ENCODE peak calls at places on chromosomes 1 and 21, in nine cellular contexts. One of them, this sample, is unnamed.

GRCh38 chr1:206839857-206840256 is 25.6 kb upstream of the IL20 start:
- DNase-seq in body of pancreas: no peak
- DNase-seq in heart right ventricle: no peak
- DNase-seq in tibial nerve: no peak
- DNase-seq in stomach: no peak
- DNase-seq in HepG2: no peak
- DNase-seq in left ventricle myocardium inferior: no peak
- DNase-seq in AG04449: peak
- DNase-seq in AG04450: peak
- DNase-seq in this sample: peak

GRCh38 chr1:156692409-156692957 is 12.9 kb downstream of the CRABP2 start:
- DNase-seq in body of pancreas: no peak
- DNase-seq in tibial nerve: no peak
- DNase-seq in stomach: peak
- DNase-seq in AG04450: no peak
- DNase-seq in HepG2: no peak
- DNase-seq in AG04449: no peak
- DNase-seq in heart right ventricle: no peak
- DNase-seq in left ventricle myocardium inferior: no peak
- DNase-seq in this sample: no peak

GRCh38 chr21:37430184-37430821 is 63.7 kb downstream of the DYRK1A start:
- DNase-seq in HepG2: peak
- DNase-seq in AG04450: no peak
- DNase-seq in left ventricle myocardium inferior: no peak
- DNase-seq in tibial nerve: no peak
- DNase-seq in AG04449: no peak
- DNase-seq in stomach: no peak
- DNase-seq in heart right ventricle: no peak
- DNase-seq in body of pancreas: no peak
- DNase-seq in this sample: no peak

GRCh38 chr1:38576241-38576640 is 283.3 kb downstream of the RRAGC start:
- DNase-seq in HepG2: no peak
- DNase-seq in heart right ventricle: no peak
- DNase-seq in stomach: no peak
- DNase-seq in tibial nerve: no peak
- DNase-seq in left ventricle myocardium inferior: no peak
- DNase-seq in AG04449: no peak
- DNase-seq in body of pancreas: no peak
- DNase-seq in AG04450: no peak
- DNase-seq in this sample: no peak

GRCh38 chr1:198929961-198930599 is 291.2 kb downstream of the PTPRC start:
- DNase-seq in left ventricle myocardium inferior: no peak
- DNase-seq in heart right ventricle: no peak
- DNase-seq in stomach: no peak
- DNase-seq in AG04450: no peak
- DNase-seq in HepG2: no peak
- DNase-seq in tibial nerve: no peak
- DNase-seq in AG04449: no peak
- DNase-seq in body of pancreas: no peak
- DNase-seq in this sample: no peak

GRCh38 chr1:121558514-121558913 is 373.7 kb downstream of the SRGAP2C start:
- DNase-seq in left ventricle myocardium inferior: no peak
- DNase-seq in AG04450: peak
- DNase-seq in heart right ventricle: no peak
- DNase-seq in tibial nerve: no peak
- DNase-seq in body of pancreas: peak
- DNase-seq in AG04449: peak
- DNase-seq in stomach: no peak
- DNase-seq in HepG2: no peak
- DNase-seq in this sample: no peak

GRCh38 chr21:35801388-35801787 is 258.9 kb downstream of the SETD4 start:
- DNase-seq in body of pancreas: no peak
- DNase-seq in left ventricle myocardium inferior: no peak
- DNase-seq in stomach: no peak
- DNase-seq in AG04449: no peak
- DNase-seq in tibial nerve: no peak
- DNase-seq in HepG2: no peak
- DNase-seq in AG04450: no peak
- DNase-seq in heart right ventricle: no peak
- DNase-seq in this sample: no peak

GRCh38 chr1:195097316-195097715 is 1510.9 kb downstream of the KCNT2 start:
- DNase-seq in left ventricle myocardium inferior: no peak
- DNase-seq in HepG2: no peak
- DNase-seq in AG04449: no peak
- DNase-seq in tibial nerve: no peak
- DNase-seq in stomach: no peak
- DNase-seq in body of pancreas: no peak
- DNase-seq in heart right ventricle: no peak
- DNase-seq in AG04450: no peak
- DNase-seq in this sample: no peak

GRCh38 chr1:206455681-206456344 is 14.5 kb upstream of the IKBKE start:
- DNase-seq in body of pancreas: no peak
- DNase-seq in tibial nerve: no peak
- DNase-seq in AG04449: no peak
- DNase-seq in AG04450: no peak
- DNase-seq in HepG2: no peak
- DNase-seq in stomach: no peak
- DNase-seq in left ventricle myocardium inferior: no peak
- DNase-seq in heart right ventricle: peak
- DNase-seq in this sample: no peak

GRCh38 chr1:75632350-75632949 is 21.5 kb upstream of the SLC44A5 start:
- DNase-seq in heart right ventricle: no peak
- DNase-seq in stomach: no peak
- DNase-seq in body of pancreas: peak
- DNase-seq in left ventricle myocardium inferior: no peak
- DNase-seq in HepG2: peak
- DNase-seq in AG04450: no peak
- DNase-seq in AG04449: no peak
- DNase-seq in tibial nerve: no peak
- DNase-seq in this sample: no peak

GRCh38 chr1:162023547-162024501 is at the start of gene OLFML2B:
- DNase-seq in AG04449: peak
- DNase-seq in heart right ventricle: peak
- DNase-seq in tibial nerve: peak
- DNase-seq in stomach: peak
- DNase-seq in AG04450: peak
- DNase-seq in HepG2: peak
- DNase-seq in body of pancreas: peak
- DNase-seq in left ventricle myocardium inferior: peak
- DNase-seq in this sample: peak

DNA sequence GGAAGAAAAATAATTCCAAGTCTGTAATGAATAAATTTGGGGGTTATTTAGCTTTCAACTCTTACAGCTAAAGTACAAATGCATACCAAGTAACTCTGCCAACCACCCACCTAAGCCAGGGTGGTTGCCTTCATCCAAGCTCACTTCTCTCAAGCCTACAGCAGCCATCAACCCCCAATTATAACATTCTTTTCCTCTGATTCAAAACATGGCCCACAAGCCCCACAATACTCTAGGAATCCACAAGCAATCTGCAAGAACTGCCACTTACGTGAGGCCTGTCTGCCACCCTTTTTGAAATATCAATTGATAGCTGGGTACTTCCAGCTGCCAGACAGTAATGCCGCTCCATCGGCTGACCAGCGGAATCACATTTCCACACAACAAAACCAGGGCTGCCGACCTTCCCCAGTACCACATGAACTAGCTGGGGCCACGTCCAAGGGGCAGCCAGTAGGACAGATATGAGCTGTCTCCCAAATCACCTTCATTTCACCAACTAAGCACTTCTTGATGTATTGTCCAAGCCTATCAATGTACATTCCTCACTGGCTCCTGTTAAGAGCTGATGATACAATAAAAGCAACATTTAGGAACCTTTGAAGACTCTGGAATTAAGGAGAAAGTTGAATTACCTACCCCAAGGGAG is 3.2 kb downstream of the LBR start:
- DNase-seq in AG04450: no peak
- DNase-seq in left ventricle myocardium inferior: no peak
- DNase-seq in tibial nerve: no peak
- DNase-seq in HepG2: no peak
- DNase-seq in heart right ventricle: no peak
- DNase-seq in AG04449: no peak
- DNase-seq in stomach: no peak
- DNase-seq in body of pancreas: no peak
- DNase-seq in this sample: no peak
- H3K4me3 ChIP-seq in AG04450: peak
- H3K4me3 ChIP-seq in left ventricle myocardium inferior: no peak
- H3K4me3 ChIP-seq in tibial nerve: no peak
- H3K4me3 ChIP-seq in HepG2: no peak
- H3K4me3 ChIP-seq in heart right ventricle: no peak
- H3K4me3 ChIP-seq in AG04449: peak
- H3K4me3 ChIP-seq in stomach: peak
- H3K4me3 ChIP-seq in body of pancreas: no peak
- H3K4me3 ChIP-seq in this sample: no peak

DNA sequence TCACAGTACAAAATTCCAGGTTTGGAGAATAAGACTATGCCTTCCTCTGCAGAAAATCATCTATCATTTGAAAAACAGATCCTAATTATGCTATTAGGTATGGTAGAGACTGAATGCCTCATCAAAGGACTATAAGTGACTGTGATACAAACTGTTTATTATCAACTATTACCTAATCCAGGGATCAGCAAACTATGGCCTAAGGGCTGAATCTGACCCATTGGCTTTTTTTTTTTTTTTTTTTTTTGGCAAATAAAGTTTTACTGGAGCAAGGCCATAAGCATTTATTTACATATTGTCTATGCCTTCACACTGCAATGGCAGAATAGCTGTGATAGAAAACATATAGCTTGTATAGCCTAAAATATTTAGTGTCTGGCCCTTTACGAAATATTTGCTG is 4.7 kb upstream of the ASPM start:
- DNase-seq in heart right ventricle: no peak
- DNase-seq in HepG2: no peak
- DNase-seq in AG04449: no peak
- DNase-seq in stomach: no peak
- DNase-seq in tibial nerve: no peak
- DNase-seq in body of pancreas: no peak
- DNase-seq in left ventricle myocardium inferior: no peak
- DNase-seq in AG04450: no peak
- DNase-seq in this sample: no peak
- H3K4me3 ChIP-seq in heart right ventricle: no peak
- H3K4me3 ChIP-seq in HepG2: no peak
- H3K4me3 ChIP-seq in AG04449: no peak
- H3K4me3 ChIP-seq in stomach: no peak
- H3K4me3 ChIP-seq in tibial nerve: no peak
- H3K4me3 ChIP-seq in body of pancreas: no peak
- H3K4me3 ChIP-seq in left ventricle myocardium inferior: no peak
- H3K4me3 ChIP-seq in AG04450: no peak
- H3K4me3 ChIP-seq in this sample: no peak

DNA sequence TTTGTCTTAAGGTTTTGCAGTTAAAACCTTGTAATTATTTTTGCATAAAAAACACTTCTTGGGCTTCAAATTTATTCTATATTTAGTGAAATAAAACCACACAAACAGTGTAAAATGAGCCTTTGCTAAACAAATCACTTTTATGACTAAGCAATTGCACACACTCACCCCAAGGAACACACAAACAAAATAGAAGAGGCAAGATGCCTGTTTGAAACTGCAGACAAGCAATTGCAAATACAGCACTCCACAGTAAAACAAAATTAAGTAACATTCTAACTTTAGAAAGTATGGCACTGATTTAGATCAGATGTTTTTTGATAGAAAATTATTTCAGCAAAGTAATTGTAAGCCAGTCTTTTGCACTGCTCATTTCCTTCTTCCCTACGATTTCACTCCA is 1036.5 kb downstream of the ADGRL2 start:
- DNase-seq in AG04449: no peak
- DNase-seq in AG04450: no peak
- DNase-seq in HepG2: no peak
- DNase-seq in tibial nerve: no peak
- DNase-seq in heart right ventricle: no peak
- DNase-seq in left ventricle myocardium inferior: no peak
- DNase-seq in stomach: no peak
- DNase-seq in body of pancreas: no peak
- DNase-seq in this sample: no peak
- H3K4me3 ChIP-seq in AG04449: no peak
- H3K4me3 ChIP-seq in AG04450: no peak
- H3K4me3 ChIP-seq in HepG2: no peak
- H3K4me3 ChIP-seq in tibial nerve: no peak
- H3K4me3 ChIP-seq in heart right ventricle: no peak
- H3K4me3 ChIP-seq in left ventricle myocardium inferior: no peak
- H3K4me3 ChIP-seq in stomach: no peak
- H3K4me3 ChIP-seq in body of pancreas: no peak
- H3K4me3 ChIP-seq in this sample: no peak

DNA sequence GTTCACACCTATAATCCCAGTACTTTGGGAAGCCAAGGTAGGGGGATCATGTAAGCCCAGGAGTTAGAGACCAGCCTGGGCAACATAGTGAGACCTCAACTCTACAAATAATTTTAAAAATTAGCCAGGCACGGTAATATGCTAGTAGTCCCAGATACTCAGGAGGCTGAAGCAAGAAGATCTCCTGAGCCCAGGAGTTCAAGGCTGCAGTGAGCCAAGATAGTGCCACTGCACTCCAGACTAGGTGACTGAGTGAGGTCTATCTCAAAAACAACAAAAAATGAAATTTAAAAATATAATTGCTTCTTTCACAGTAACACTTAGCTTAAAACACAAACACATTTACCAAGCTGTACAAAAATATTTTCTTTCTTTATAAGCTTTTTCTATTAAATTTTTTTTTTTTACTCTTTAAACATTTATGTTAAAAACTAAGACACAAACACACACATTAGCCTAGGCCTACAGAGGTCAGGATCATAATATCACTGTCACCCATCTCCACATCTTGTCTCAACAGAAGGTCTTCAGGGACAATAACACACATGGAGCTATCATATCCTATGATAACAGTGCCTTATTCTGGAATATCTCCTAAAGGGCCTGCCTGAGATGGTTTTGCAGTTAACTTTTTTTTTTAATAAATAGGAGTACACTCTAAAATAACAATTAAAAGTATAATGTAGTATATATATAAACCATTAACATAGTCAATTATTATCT is 43.9 kb downstream of the TESK2 start:
- DNase-seq in HepG2: no peak
- DNase-seq in tibial nerve: no peak
- DNase-seq in AG04450: no peak
- DNase-seq in heart right ventricle: no peak
- DNase-seq in stomach: no peak
- DNase-seq in body of pancreas: no peak
- DNase-seq in left ventricle myocardium inferior: no peak
- DNase-seq in AG04449: no peak
- DNase-seq in this sample: no peak
- H3K4me3 ChIP-seq in HepG2: no peak
- H3K4me3 ChIP-seq in tibial nerve: no peak
- H3K4me3 ChIP-seq in AG04450: no peak
- H3K4me3 ChIP-seq in heart right ventricle: no peak
- H3K4me3 ChIP-seq in stomach: no peak
- H3K4me3 ChIP-seq in body of pancreas: no peak
- H3K4me3 ChIP-seq in left ventricle myocardium inferior: no peak
- H3K4me3 ChIP-seq in AG04449: no peak
- H3K4me3 ChIP-seq in this sample: no peak